ENCODE peak calls at places on chromosomes 4 and X, in seven cellular contexts. One of them, this sample, is unnamed.
A peak's percentile ranks its signal among the peaks of the same experiment; 100 is the strongest.

GRCh38 chrX:16278927-16279326 is 111.6 kb downstream of the MAGEB17 start:
- DNase-seq in A549: peak; percentile 7
- DNase-seq in DND-41: no peak
- DNase-seq in cardiac muscle cell: no peak
- DNase-seq in breast epithelium: no peak
- DNase-seq in SK-N-SH: no peak
- DNase-seq in PC-3: no peak
- DNase-seq in this sample: peak; percentile 2

GRCh38 chr4:2069161-2069971 is 10.2 kb downstream of the NAT8L start:
- DNase-seq in breast epithelium: no peak
- DNase-seq in cardiac muscle cell: no peak
- DNase-seq in A549: no peak
- DNase-seq in PC-3: no peak
- DNase-seq in SK-N-SH: peak; percentile 46
- DNase-seq in DND-41: no peak
- DNase-seq in this sample: no peak

GRCh38 chr4:2101346-2102044 is 42.4 kb downstream of the NAT8L start:
- DNase-seq in breast epithelium: no peak
- DNase-seq in DND-41: no peak
- DNase-seq in SK-N-SH: no peak
- DNase-seq in A549: no peak
- DNase-seq in cardiac muscle cell: no peak
- DNase-seq in PC-3: peak; percentile 86
- DNase-seq in this sample: no peak

GRCh38 chrX:97401586-97402101 is 517.9 kb downstream of the RPA4 start:
- DNase-seq in DND-41: no peak
- DNase-seq in SK-N-SH: no peak
- DNase-seq in cardiac muscle cell: no peak
- DNase-seq in A549: no peak
- DNase-seq in breast epithelium: no peak
- DNase-seq in PC-3: peak; percentile 12
- DNase-seq in this sample: no peak

GRCh38 chr4:3461515-3462291 is 1.4 kb upstream of the DOK7 start:
- DNase-seq in cardiac muscle cell: no peak
- DNase-seq in A549: no peak
- DNase-seq in DND-41: no peak
- DNase-seq in breast epithelium: peak; percentile 91
- DNase-seq in PC-3: peak; percentile 83
- DNase-seq in SK-N-SH: no peak
- DNase-seq in this sample: no peak

GRCh38 chr4:43369036-43369594 is 476.6 kb downstream of the GRXCR1 start:
- DNase-seq in PC-3: no peak
- DNase-seq in DND-41: no peak
- DNase-seq in SK-N-SH: no peak
- DNase-seq in cardiac muscle cell: no peak
- DNase-seq in A549: no peak
- DNase-seq in breast epithelium: no peak
- DNase-seq in this sample: no peak

GRCh38 chr4:75880278-75880677 is 22.0 kb downstream of the PPEF2 start:
- DNase-seq in breast epithelium: no peak
- DNase-seq in A549: no peak
- DNase-seq in cardiac muscle cell: no peak
- DNase-seq in PC-3: no peak
- DNase-seq in DND-41: no peak
- DNase-seq in SK-N-SH: no peak
- DNase-seq in this sample: no peak

GRCh38 chr4:100286601-100287000 is 96.3 kb upstream of the DDIT4L start:
- DNase-seq in PC-3: no peak
- DNase-seq in breast epithelium: no peak
- DNase-seq in DND-41: no peak
- DNase-seq in SK-N-SH: no peak
- DNase-seq in A549: no peak
- DNase-seq in cardiac muscle cell: no peak
- DNase-seq in this sample: no peak

GRCh38 chr4:97770222-97770621 is 373.1 kb downstream of the STPG2 start:
- DNase-seq in DND-41: no peak
- DNase-seq in A549: no peak
- DNase-seq in SK-N-SH: no peak
- DNase-seq in PC-3: no peak
- DNase-seq in breast epithelium: no peak
- DNase-seq in cardiac muscle cell: no peak
- DNase-seq in this sample: no peak

GRCh38 chr4:140867338-140867737 is 111.2 kb upstream of the TBC1D9 start:
- DNase-seq in PC-3: no peak
- DNase-seq in breast epithelium: no peak
- DNase-seq in SK-N-SH: no peak
- DNase-seq in A549: no peak
- DNase-seq in DND-41: no peak
- DNase-seq in cardiac muscle cell: peak; percentile 76
- DNase-seq in this sample: no peak

GRCh38 chr4:48388504-48389154 is 47.3 kb downstream of the SLAIN2 start:
- DNase-seq in A549: peak; percentile 1
- DNase-seq in SK-N-SH: no peak
- DNase-seq in cardiac muscle cell: no peak
- DNase-seq in PC-3: no peak
- DNase-seq in breast epithelium: no peak
- DNase-seq in DND-41: no peak
- DNase-seq in this sample: no peak

GRCh38 chrX:9677098-9677739 is 88.4 kb downstream of the GPR143 start:
- DNase-seq in A549: no peak
- DNase-seq in SK-N-SH: no peak
- DNase-seq in cardiac muscle cell: no peak
- DNase-seq in DND-41: no peak
- DNase-seq in PC-3: peak; percentile 56
- DNase-seq in breast epithelium: no peak
- DNase-seq in this sample: no peak

GRCh38 chrX:11664211-11664888 is 1.4 kb downstream of the ARHGAP6 start:
- DNase-seq in SK-N-SH: peak; percentile 25
- DNase-seq in A549: no peak
- DNase-seq in breast epithelium: no peak
- DNase-seq in cardiac muscle cell: peak; percentile 14
- DNase-seq in DND-41: no peak
- DNase-seq in PC-3: no peak
- DNase-seq in this sample: no peak

GRCh38 chr4:7831330-7831729 is 108.3 kb downstream of the AFAP1 start:
- DNase-seq in PC-3: no peak
- DNase-seq in SK-N-SH: no peak
- DNase-seq in A549: no peak
- DNase-seq in breast epithelium: no peak
- DNase-seq in DND-41: no peak
- DNase-seq in cardiac muscle cell: no peak
- DNase-seq in this sample: no peak

GRCh38 chr4:99447513-99447912 is 12.4 kb upstream of the ADH7 start:
- DNase-seq in DND-41: no peak
- DNase-seq in cardiac muscle cell: no peak
- DNase-seq in A549: no peak
- DNase-seq in breast epithelium: no peak
- DNase-seq in SK-N-SH: no peak
- DNase-seq in PC-3: no peak
- DNase-seq in this sample: no peak

GRCh38 chr4:40940317-40940720 is 190.6 kb downstream of the NSUN7 start:
- DNase-seq in A549: no peak
- DNase-seq in PC-3: no peak
- DNase-seq in SK-N-SH: no peak
- DNase-seq in DND-41: no peak
- DNase-seq in cardiac muscle cell: no peak
- DNase-seq in breast epithelium: no peak
- DNase-seq in this sample: no peak

GRCh38 chr4:118154643-118155042 is 120.4 kb downstream of the NDST3 start:
- DNase-seq in cardiac muscle cell: no peak
- DNase-seq in SK-N-SH: no peak
- DNase-seq in PC-3: no peak
- DNase-seq in breast epithelium: no peak
- DNase-seq in DND-41: no peak
- DNase-seq in A549: no peak
- DNase-seq in this sample: no peak

DNA sequence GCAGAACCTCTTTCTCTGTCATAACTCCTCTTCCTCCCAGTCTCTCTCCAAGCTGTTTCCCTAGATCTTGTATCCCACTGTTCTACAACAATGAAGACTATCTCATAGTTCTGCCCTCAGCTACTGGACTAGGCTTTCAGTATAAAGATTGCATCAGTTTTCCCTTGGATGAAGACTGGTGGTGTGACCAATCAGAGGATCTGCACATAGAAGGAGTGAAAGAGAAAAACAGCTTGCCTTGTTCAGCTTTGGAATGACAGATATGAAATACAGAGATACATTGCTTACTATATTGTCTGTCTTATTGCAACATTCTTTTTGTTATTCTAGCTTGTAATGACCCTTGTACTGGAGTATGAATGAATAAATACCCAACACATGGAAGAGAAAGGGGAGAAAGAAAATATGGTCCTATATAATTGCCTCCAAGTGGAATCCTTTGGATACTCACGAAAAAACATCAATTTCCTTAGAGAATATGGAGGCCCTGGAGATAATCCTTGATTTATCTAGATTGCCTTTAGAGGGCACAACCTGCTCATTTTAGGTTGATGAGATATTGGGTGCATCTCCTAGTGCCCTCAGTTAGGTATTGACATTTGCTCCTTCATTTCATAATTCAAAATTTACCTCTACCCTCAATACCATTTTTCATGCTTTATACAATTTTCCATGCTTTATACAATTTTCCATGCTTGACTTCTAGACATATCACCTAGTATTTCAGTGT is 395.8 kb downstream of the NAF1 start:
- DNase-seq in DND-41: no peak
- DNase-seq in PC-3: no peak
- DNase-seq in cardiac muscle cell: no peak
- DNase-seq in A549: no peak
- DNase-seq in breast epithelium: no peak
- DNase-seq in SK-N-SH: no peak
- DNase-seq in this sample: no peak
- TF ChIP-seq CTCF in DND-41: no peak
- TF ChIP-seq CTCF in PC-3: no peak
- TF ChIP-seq CTCF in cardiac muscle cell: no peak
- TF ChIP-seq CTCF in A549: no peak
- TF ChIP-seq CTCF in breast epithelium: no peak
- TF ChIP-seq CTCF in SK-N-SH: no peak
- TF ChIP-seq CTCF in this sample: no peak

GRCh38 chr4:19944806-19945205 is 306.9 kb upstream of the SLIT2 start:
- DNase-seq in PC-3: no peak
- DNase-seq in DND-41: no peak
- DNase-seq in SK-N-SH: peak; percentile 44
- DNase-seq in breast epithelium: no peak
- DNase-seq in A549: no peak
- DNase-seq in cardiac muscle cell: no peak
- DNase-seq in this sample: no peak

GRCh38 chr4:19944251-19944650 is 307.5 kb upstream of the SLIT2 start:
- DNase-seq in breast epithelium: no peak
- DNase-seq in cardiac muscle cell: no peak
- DNase-seq in SK-N-SH: no peak
- DNase-seq in DND-41: no peak
- DNase-seq in PC-3: peak; percentile 16
- DNase-seq in A549: no peak
- DNase-seq in this sample: no peak

GRCh38 chr4:19945501-19945900 is 306.2 kb upstream of the SLIT2 start:
- DNase-seq in PC-3: peak; percentile 4
- DNase-seq in SK-N-SH: no peak
- DNase-seq in DND-41: no peak
- DNase-seq in A549: no peak
- DNase-seq in cardiac muscle cell: no peak
- DNase-seq in breast epithelium: no peak
- DNase-seq in this sample: no peak

GRCh38 chr4:19945979-19946380 is 305.7 kb upstream of the SLIT2 start:
- DNase-seq in SK-N-SH: no peak
- DNase-seq in cardiac muscle cell: no peak
- DNase-seq in PC-3: peak; percentile 87
- DNase-seq in A549: no peak
- DNase-seq in DND-41: peak; percentile 64
- DNase-seq in breast epithelium: no peak
- DNase-seq in this sample: no peak

GRCh38 chr4:19947349-19947748 is 304.4 kb upstream of the SLIT2 start:
- DNase-seq in SK-N-SH: no peak
- DNase-seq in cardiac muscle cell: no peak
- DNase-seq in A549: no peak
- DNase-seq in breast epithelium: no peak
- DNase-seq in PC-3: peak; percentile 10
- DNase-seq in DND-41: no peak
- DNase-seq in this sample: no peak
- H3K4me3 ChIP-seq in SK-N-SH: no peak overlapping the region
- H3K4me3 ChIP-seq in cardiac muscle cell: no peak overlapping the region
- H3K4me3 ChIP-seq in A549: no peak overlapping the region
- H3K4me3 ChIP-seq in breast epithelium: no peak overlapping the region
- H3K4me3 ChIP-seq in PC-3: no peak overlapping the region
- H3K4me3 ChIP-seq in DND-41: no peak overlapping the region
- H3K4me3 ChIP-seq in this sample: no peak overlapping the region

GRCh38 chr4:159107203-159107921 is 4.5 kb downstream of the RAPGEF2 start:
- DNase-seq in DND-41: no peak
- DNase-seq in breast epithelium: no peak
- DNase-seq in PC-3: peak; percentile 46
- DNase-seq in SK-N-SH: no peak
- DNase-seq in A549: no peak
- DNase-seq in cardiac muscle cell: no peak
- DNase-seq in this sample: no peak
- H3K4me1 ChIP-seq in DND-41: peaks cover 30% of the 10 kb centered on the region
- H3K4me1 ChIP-seq in breast epithelium: peaks cover 4% of the 10 kb centered on the region
- H3K4me1 ChIP-seq in PC-3: peaks cover 29% of the 10 kb centered on the region
- H3K4me1 ChIP-seq in SK-N-SH: peaks cover 24% of the 10 kb centered on the region
- H3K4me1 ChIP-seq in A549: peaks cover 31% of the 10 kb centered on the region
- H3K4me1 ChIP-seq in cardiac muscle cell: peaks cover 25% of the 10 kb centered on the region
- H3K4me1 ChIP-seq in this sample: peaks cover 11% of the 10 kb centered on the region

GRCh38 chr4:22091906-22092305 is 143.3 kb upstream of the KCNIP4 start:
- DNase-seq in A549: no peak
- DNase-seq in SK-N-SH: no peak
- DNase-seq in DND-41: no peak
- DNase-seq in PC-3: no peak
- DNase-seq in breast epithelium: no peak
- DNase-seq in cardiac muscle cell: no peak
- DNase-seq in this sample: no peak

GRCh38 chr4:22093126-22093525 is 144.6 kb upstream of the KCNIP4 start:
- DNase-seq in DND-41: no peak
- DNase-seq in SK-N-SH: no peak
- DNase-seq in breast epithelium: no peak
- DNase-seq in PC-3: no peak
- DNase-seq in A549: no peak
- DNase-seq in cardiac muscle cell: no peak
- DNase-seq in this sample: no peak

GRCh38 chr4:22090655-22091350 is 142.2 kb upstream of the KCNIP4 start:
- DNase-seq in breast epithelium: no peak
- DNase-seq in cardiac muscle cell: peak; percentile 31
- DNase-seq in A549: no peak
- DNase-seq in PC-3: peak; percentile 61
- DNase-seq in DND-41: no peak
- DNase-seq in SK-N-SH: no peak
- DNase-seq in this sample: no peak

GRCh38 chr4:22094217-22094616 is 145.6 kb upstream of the KCNIP4 start:
- DNase-seq in DND-41: no peak
- DNase-seq in A549: no peak
- DNase-seq in breast epithelium: no peak
- DNase-seq in cardiac muscle cell: no peak
- DNase-seq in SK-N-SH: no peak
- DNase-seq in PC-3: no peak
- DNase-seq in this sample: no peak

DNA sequence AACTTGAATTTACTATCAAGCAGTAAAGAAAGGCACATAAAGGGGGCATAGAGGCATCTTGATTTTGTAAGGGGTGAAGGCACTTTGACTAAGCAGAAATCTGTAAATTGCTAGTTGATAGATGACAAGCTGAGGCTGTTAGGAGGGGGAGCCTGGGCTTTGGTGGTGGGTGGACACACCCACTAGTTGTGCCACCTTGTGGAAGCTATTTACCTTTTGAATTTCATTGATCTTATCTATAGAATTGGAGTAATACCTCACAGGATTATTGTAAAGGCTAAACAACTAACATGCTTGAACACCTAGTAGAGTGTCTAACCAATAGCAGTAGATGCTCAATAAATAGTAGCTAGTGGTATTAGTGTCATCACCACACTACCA is 142.8 kb upstream of the KCNIP4 start:
- DNase-seq in cardiac muscle cell: no peak
- DNase-seq in A549: no peak
- DNase-seq in PC-3: peak; percentile 21
- DNase-seq in DND-41: no peak
- DNase-seq in breast epithelium: no peak
- DNase-seq in SK-N-SH: no peak
- DNase-seq in this sample: no peak
- TF ChIP-seq CTCF in cardiac muscle cell: no peak
- TF ChIP-seq CTCF in A549: no peak
- TF ChIP-seq CTCF in PC-3: peak; percentile 30
- TF ChIP-seq CTCF in DND-41: no peak
- TF ChIP-seq CTCF in breast epithelium: no peak
- TF ChIP-seq CTCF in SK-N-SH: peak; percentile 22
- TF ChIP-seq CTCF in this sample: no peak

This sample was measured in Caco-2.